ENCODE peak calls at places on chromosomes 4 and X, in ten cellular contexts. T is GM23338, G is psoas muscle, K is substantia nigra, W is mesenchymal stem cell, E is SJSA1, F is GM23248, L is K562, C is cardiac muscle cell, Q is H9. J is an unnamed sample.
A peak's percentile ranks its signal among the peaks of the same experiment; 100 is the strongest.

GRCh38 chr4:168453146-168453545 is 27.1 kb downstream of the DDX60L start:
- DNase-seq in T (no peak), G (no peak), K (no peak), W (no peak), E (no peak), F (no peak), L (no peak), C (no peak), Q (no peak), J (no peak)

GRCh38 chrX:49003696-49004095 is 1.6 kb upstream of the GRIPAP1 start:
- DNase-seq in T (peak; percentile 35), G (no peak), K (no peak), W (no peak), E (no peak), F (no peak), L (no peak), C (no peak), Q (no peak), J (peak; percentile 4)

GRCh38 chr4:7813674-7814073 is 126.0 kb downstream of the AFAP1 start:
- DNase-seq in T (no peak), G (no peak), K (no peak), W (peak; percentile 79), E (no peak), F (peak; percentile 66), L (no peak), C (peak; percentile 64), Q (no peak), J (no peak)

GRCh38 chr4:156790866-156791265 is 180.7 kb downstream of the PDGFC start:
- DNase-seq in T (peak; percentile 53), G (no peak), K (no peak), W (peak; percentile 79), E (peak; percentile 63), F (peak; percentile 75), L (no peak), C (peak; percentile 78), Q (no peak), J (no peak)

GRCh38 chr4:54082168-54082567 is 17.8 kb upstream of the CHIC2 start:
- DNase-seq in T (no peak), G (no peak), K (no peak), W (peak; percentile 98), E (peak; percentile 94), F (peak; percentile 93), L (no peak), C (peak; percentile 98), Q (no peak), J (peak; percentile 96)

GRCh38 chr4:74878323-74878722 is 54.6 kb upstream of the PARM1 start:
- DNase-seq in T (no peak), G (no peak), K (no peak), W (no peak), E (no peak), F (no peak), L (no peak), C (no peak), Q (no peak), J (no peak)

GRCh38 chrX:43436497-43436896 is 219.6 kb upstream of the MAOA start:
- DNase-seq in T (no peak), G (no peak), K (no peak), W (no peak), E (no peak), F (no peak), L (no peak), C (no peak), Q (no peak), J (no peak)

GRCh38 chrX:22365460-22365859 is 92.7 kb downstream of the CBLL2 start:
- DNase-seq in T (no peak), G (no peak), K (no peak), W (peak; percentile 24), E (peak; percentile 36), F (peak; percentile 85), L (no peak), C (peak; percentile 15), Q (no peak), J (peak; percentile 81)

GRCh38 chr4:136329042-136329662 is 1203.1 kb downstream of the PCDH18 start:
- DNase-seq in T (peak; percentile 45), G (no peak), K (no peak), W (no peak), E (no peak), F (no peak), L (no peak), C (no peak), Q (no peak), J (peak; percentile 1)

GRCh38 chr4:82790060-82790660 is 8.4 kb downstream of the SCD5 start:
- DNase-seq in T (no peak), G (no peak), K (no peak), W (no peak), E (no peak), F (no peak), L (no peak), C (no peak), Q (peak; percentile 13), J (no peak)

GRCh38 chr4:184309241-184310170 is 91.8 kb upstream of the ENPP6 start:
- DNase-seq in T (no peak), G (no peak), K (no peak), W (no peak), E (no peak), F (no peak), L (no peak), C (no peak), Q (no peak), J (no peak)

GRCh38 chr4:77893451-77893850 is 30.8 kb downstream of the MRPL1 start:
- DNase-seq in T (no peak), G (no peak), K (no peak), W (no peak), E (no peak), F (no peak), L (no peak), C (no peak), Q (no peak), J (no peak)

GRCh38 chr4:86831262-86832090 is 17.7 kb downstream of the SLC10A6 start:
- DNase-seq in T (no peak), G (peak; percentile 26), K (no peak), W (peak; percentile 95), E (peak; percentile 66), F (peak; percentile 97), L (no peak), C (peak; percentile 85), Q (no peak), J (peak; percentile 89)
- H3K27ac ChIP-seq in T (no peak overlapping the region), G (no peak overlapping the region), K (no peak overlapping the region), W (peak overlapping the region; percentile 11), E (peak overlapping the region; percentile 65), F (peak overlapping the region; percentile 85), L (no peak overlapping the region), C (no peak overlapping the region), Q (no peak overlapping the region), J (peak overlapping the region; percentile 91)

GRCh38 chr4:25011135-25011866 is 19.4 kb downstream of the LGI2 start:
- DNase-seq in T (no peak), G (no peak), K (no peak), W (no peak), E (no peak), F (no peak), L (no peak), C (no peak), Q (no peak), J (no peak)

GRCh38 chr4:25012671-25013070 is 18.1 kb downstream of the LGI2 start:
- DNase-seq in T (no peak), G (no peak), K (no peak), W (no peak), E (no peak), F (no peak), L (no peak), C (no peak), Q (no peak), J (no peak)

GRCh38 chr4:25019501-25019900 is 11.2 kb downstream of the LGI2 start:
- DNase-seq in T (no peak), G (no peak), K (no peak), W (no peak), E (no peak), F (no peak), L (no peak), C (no peak), Q (no peak), J (no peak)

GRCh38 chr4:25013756-25014737 is 16.7 kb downstream of the LGI2 start:
- DNase-seq in T (no peak), G (no peak), K (no peak), W (no peak), E (no peak), F (no peak), L (no peak), C (no peak), Q (no peak), J (no peak)

DNA sequence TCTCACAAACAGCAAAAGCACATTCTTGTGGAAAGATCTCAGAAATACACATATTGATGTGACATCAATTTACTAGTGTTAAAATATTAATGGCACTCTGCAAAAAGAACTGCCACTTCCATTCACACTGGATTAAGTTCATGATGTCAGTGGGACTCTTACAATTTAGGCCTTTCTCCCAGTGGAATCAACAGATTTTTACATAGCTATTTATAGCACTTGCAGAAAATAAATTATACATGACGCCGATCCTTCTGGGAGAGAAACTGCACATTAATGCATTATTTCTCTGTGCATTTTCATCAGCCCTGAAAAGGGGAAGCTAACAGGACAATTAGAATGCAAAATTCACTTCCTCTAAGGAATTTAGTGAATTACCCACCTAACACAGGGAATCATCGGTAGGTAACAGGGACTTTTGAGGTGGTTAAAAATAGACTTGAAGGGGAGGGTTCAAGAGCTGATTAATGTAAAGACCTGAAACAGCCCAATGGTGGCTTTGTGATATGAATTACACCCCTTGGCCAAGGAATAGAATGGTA is 15.7 kb downstream of the LGI2 start:
- DNase-seq in T (no peak), G (no peak), K (no peak), W (no peak), E (no peak), F (no peak), L (no peak), C (no peak), Q (no peak), J (no peak)
- H3K27ac ChIP-seq in T (no peak overlapping the region), G (no peak overlapping the region), K (no peak overlapping the region), W (no peak overlapping the region), E (no peak overlapping the region), F (no peak overlapping the region), L (no peak overlapping the region), C (no peak overlapping the region), Q (no peak overlapping the region), J (no peak overlapping the region)

DNA sequence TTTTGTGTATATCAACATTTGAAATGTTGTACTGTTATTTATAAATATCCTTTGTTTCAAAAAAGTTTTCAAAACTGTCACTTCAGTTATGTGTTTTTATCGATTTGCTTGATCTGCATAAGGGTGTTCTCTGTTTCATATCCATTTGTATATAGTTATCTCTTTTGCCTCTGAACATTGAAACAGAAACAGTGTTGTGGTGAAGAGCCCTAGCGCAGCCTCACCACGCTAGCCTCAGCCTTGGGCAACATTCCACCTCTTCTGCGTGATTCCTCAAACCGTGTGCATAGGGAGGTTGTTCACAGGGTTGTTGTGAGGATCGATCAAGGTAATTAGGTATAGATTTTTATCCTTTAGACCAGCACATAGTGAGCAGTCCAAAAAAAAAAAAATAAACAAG is 287.0 kb upstream of the GALNT7 start:
- DNase-seq in T (no peak), G (no peak), K (no peak), W (no peak), E (no peak), F (no peak), L (no peak), C (no peak), Q (no peak), J (no peak)
- H3K27ac ChIP-seq in T (no peak overlapping the region), G (no peak overlapping the region), K (no peak overlapping the region), W (no peak overlapping the region), E (no peak overlapping the region), F (no peak overlapping the region), L (no peak overlapping the region), C (no peak overlapping the region), Q (no peak overlapping the region), J (no peak overlapping the region)

DNA sequence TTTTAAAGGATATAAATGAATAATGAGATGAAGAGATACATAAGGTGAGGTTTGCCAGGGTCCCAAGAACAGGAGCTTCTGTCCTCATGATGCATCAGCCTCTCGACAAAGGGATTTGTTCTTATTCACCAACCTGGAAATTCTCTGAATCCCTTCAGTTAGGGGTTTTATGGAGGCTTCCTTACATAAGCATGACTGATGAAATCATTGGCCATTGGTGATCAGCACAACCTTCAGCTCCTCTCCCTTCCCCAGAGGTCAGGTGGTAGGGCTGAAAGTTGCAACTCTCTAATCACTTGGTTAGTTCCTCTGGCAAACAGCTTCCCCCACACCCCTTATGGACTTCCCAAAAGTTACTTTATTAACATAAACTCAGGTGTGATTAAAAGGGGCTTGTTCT is 222.0 kb downstream of the SPRY1 start:
- DNase-seq in T (no peak), G (no peak), K (no peak), W (no peak), E (no peak), F (no peak), L (no peak), C (no peak), Q (no peak), J (no peak)
- H3K27ac ChIP-seq in T (no peak overlapping the region), G (no peak overlapping the region), K (no peak overlapping the region), W (no peak overlapping the region), E (no peak overlapping the region), F (no peak overlapping the region), L (no peak overlapping the region), C (no peak overlapping the region), Q (no peak overlapping the region), J (no peak overlapping the region)